ENCODE peak calls at places on chromosomes 3 and 15, in ten cellular contexts. Z is ovary, U is adrenal gland, P is RWPE1, L is germinal center, R is DMS79, D is GM23248, J is bronchial epithelial cell, E is substantia nigra, X is GM12865. K is an unnamed sample.

GRCh38 chr15:35548435-35548834 is 2.5 kb upstream of the DPH6 start:
- DNase-seq in D (no peak), E (no peak), Z (no peak), L (no peak), J (peak; percentile 33), R (no peak), U (no peak), X (no peak), P (no peak), K (no peak)

GRCh38 chr3:84223512-84223911 is 735.3 kb upstream of the CADM2 start:
- DNase-seq in X (no peak), Z (no peak), E (no peak), R (no peak), L (no peak), D (no peak), J (no peak), P (no peak), U (no peak), K (no peak)

GRCh38 chr3:58424613-58425012 is 9.0 kb downstream of the PDHB start:
- DNase-seq in J (no peak), E (no peak), R (no peak), U (no peak), Z (no peak), X (no peak), D (no peak), L (no peak), P (no peak), K (no peak)

GRCh38 chr3:10173926-10174435 is 9.3 kb downstream of the IRAK2 start:
- DNase-seq in J (no peak), U (peak; percentile 84), R (no peak), X (peak; percentile 36), D (peak; percentile 97), Z (no peak), L (peak; percentile 60), E (peak; percentile 67), P (no peak), K (peak; percentile 86)

GRCh38 chr15:100835626-100836025 is 44.0 kb upstream of the ALDH1A3 start:
- DNase-seq in J (no peak), P (no peak), U (no peak), R (no peak), X (no peak), L (no peak), Z (no peak), E (no peak), D (no peak), K (no peak)

GRCh38 chr15:39581501-39582285 is 814 bp downstream of the THBS1 start:
- DNase-seq in X (peak; percentile 21), L (no peak), R (no peak), P (peak; percentile 64), E (no peak), D (peak; percentile 86), U (peak; percentile 28), Z (peak; percentile 64), J (peak; percentile 50), K (peak; percentile 54)

GRCh38 chr3:119245778-119246177 is 5.1 kb upstream of the B4GALT4 start:
- DNase-seq in J (no peak), U (peak; percentile 45), P (no peak), E (no peak), R (peak; percentile 15), D (no peak), L (no peak), Z (no peak), X (no peak), K (peak; percentile 66)

GRCh38 chr15:78679089-78679511 is 38.1 kb upstream of the CHRNB4 start:
- DNase-seq in P (no peak), R (no peak), Z (no peak), U (no peak), J (no peak), E (no peak), X (no peak), L (no peak), D (no peak), K (no peak)

GRCh38 chr15:66253643-66254363 is at the start of gene MEGF11:
- DNase-seq in L (no peak), P (peak; percentile 39), Z (peak; percentile 54), R (no peak), J (no peak), X (no peak), D (peak; percentile 44), U (peak; percentile 65), E (peak; percentile 7), K (peak; percentile 30)

GRCh38 chr3:181974198-181974597 is 262.5 kb downstream of the SOX2 start:
- DNase-seq in Z (no peak), J (peak; percentile 95), R (no peak), X (no peak), D (no peak), P (peak; percentile 88), E (no peak), U (no peak), L (no peak), K (no peak)

GRCh38 chr3:25455316-25456232 is 27.5 kb downstream of the RARB start:
- DNase-seq in P (no peak), X (no peak), E (no peak), R (no peak), L (no peak), J (no peak), U (no peak), Z (no peak), D (peak; percentile 77), K (peak; percentile 56)

GRCh38 chr3:56291953-56292352 is 176.3 kb downstream of the ERC2 start:
- DNase-seq in Z (no peak), P (no peak), J (no peak), E (no peak), L (no peak), D (no peak), X (peak; percentile 47), U (no peak), R (no peak), K (no peak)

GRCh38 chr15:73691398-73691797 is 7.2 kb downstream of the CD276 start:
- DNase-seq in U (peak; percentile 89), E (no peak), P (peak; percentile 69), L (no peak), J (peak; percentile 76), R (no peak), X (no peak), Z (no peak), D (peak; percentile 96), K (peak; percentile 84)

GRCh38 chr3:184145120-184145524 is 10.0 kb downstream of the EIF2B5 start:
- DNase-seq in L (peak; percentile 56), X (peak; percentile 38), Z (no peak), P (peak; percentile 82), R (no peak), J (peak; percentile 80), D (peak; percentile 39), U (peak; percentile 59), E (no peak), K (peak; percentile 55)

GRCh38 chr3:72627276-72627675 is 221.0 kb downstream of the SHQ1 start:
- DNase-seq in E (no peak), Z (no peak), L (no peak), J (no peak), R (no peak), U (no peak), D (no peak), X (peak; percentile 29), P (no peak), K (no peak)

GRCh38 chr15:72784233-72784876 is 797 bp upstream of the ADPGK start:
- DNase-seq in U (peak; percentile 70), R (peak; percentile 22), L (peak; percentile 60), X (peak; percentile 75), E (no peak), D (peak; percentile 91), Z (peak; percentile 59), P (peak; percentile 57), J (peak; percentile 77), K (peak; percentile 44)

GRCh38 chr3:151086484-151087456 is 1.3 kb downstream of the MED12L start:
- DNase-seq in D (peak; percentile 95), U (peak; percentile 87), P (peak; percentile 72), L (peak; percentile 75), Z (peak; percentile 84), E (peak; percentile 61), R (peak; percentile 68), X (peak; percentile 85), J (peak; percentile 64), K (peak; percentile 75)

GRCh38 chr3:159928071-159928491 is 60.6 kb upstream of the IL12A start:
- DNase-seq in X (no peak), D (peak; percentile 64), L (no peak), R (no peak), E (no peak), Z (no peak), P (peak; percentile 6), J (peak; percentile 45), U (no peak), K (no peak)

GRCh38 chr15:89492111-89492641 is 4.2 kb downstream of the RHCG start:
- DNase-seq in P (peak; percentile 27), J (no peak), E (no peak), Z (no peak), R (no peak), L (no peak), D (peak; percentile 16), X (no peak), U (no peak), K (no peak)

GRCh38 chr3:51978143-51978502 is 3.3 kb downstream of the ABHD14A start:
- DNase-seq in U (no peak), R (no peak), P (no peak), Z (no peak), J (no peak), E (no peak), X (no peak), D (no peak), L (no peak), K (no peak)

GRCh38 chr3:66554178-66554577 is 53.4 kb upstream of the LRIG1 start:
- DNase-seq in P (no peak), Z (no peak), X (no peak), J (peak; percentile 30), R (no peak), L (no peak), D (peak; percentile 30), U (no peak), E (no peak), K (no peak)

GRCh38 chr15:88658972-88659931 is 20.4 kb downstream of the ISG20 start:
- DNase-seq in X (no peak), P (peak; percentile 90), R (no peak), J (peak; percentile 78), Z (no peak), U (no peak), E (peak; percentile 21), D (peak; percentile 88), L (no peak), K (no peak)

GRCh38 chr15:67127334-67127664 is 61.9 kb downstream of the SMAD3 start:
- DNase-seq in R (no peak), J (peak; percentile 98), D (no peak), Z (peak; percentile 26), U (no peak), E (no peak), L (no peak), X (no peak), P (peak; percentile 88), K (no peak)